ENCODE peak calls at places on chromosomes 13 and 19, in four cellular contexts. K is HFF-Myc, G is left lung, R is retinal pigment epithelial cell. X is an unnamed sample.

GRCh38 chr19:48921721-48922500 is 11.6 kb upstream of the DHDH start:
- DNase-seq in R (no peak), G (no peak), K (no peak), X (no peak)

GRCh38 chr19:7919681-7920519 is at the start of gene SNAPC2:
- DNase-seq in R (peak; percentile 49), K (peak; percentile 72), G (peak; percentile 97), X (no peak)

GRCh38 chr13:32881074-32881791 is 135.0 kb upstream of the KL start:
- DNase-seq in R (no peak), K (no peak), G (no peak), X (no peak)

GRCh38 chr13:24725379-24725778 is 38.6 kb upstream of the RNF17 start:
- DNase-seq in K (no peak), G (no peak), R (no peak), X (no peak)

GRCh38 chr19:6739884-6740588 is 556 bp downstream of the TRIP10 start:
- DNase-seq in R (no peak), K (no peak), G (peak; percentile 85), X (no peak)

GRCh38 chr19:55398200-55398947 is 9.2 kb downstream of the UBE2S start:
- DNase-seq in G (no peak), R (no peak), K (no peak), X (no peak)

GRCh38 chr19:55210120-55210493 is 806 bp upstream of the PTPRH start:
- DNase-seq in R (peak; percentile 91), G (no peak), K (peak; percentile 90), X (peak; percentile 82)

GRCh38 chr19:52188822-52189744 is 769 bp upstream of the PPP2R1A start:
- DNase-seq in G (peak; percentile 99), R (no peak), K (no peak), X (no peak)

DNA sequence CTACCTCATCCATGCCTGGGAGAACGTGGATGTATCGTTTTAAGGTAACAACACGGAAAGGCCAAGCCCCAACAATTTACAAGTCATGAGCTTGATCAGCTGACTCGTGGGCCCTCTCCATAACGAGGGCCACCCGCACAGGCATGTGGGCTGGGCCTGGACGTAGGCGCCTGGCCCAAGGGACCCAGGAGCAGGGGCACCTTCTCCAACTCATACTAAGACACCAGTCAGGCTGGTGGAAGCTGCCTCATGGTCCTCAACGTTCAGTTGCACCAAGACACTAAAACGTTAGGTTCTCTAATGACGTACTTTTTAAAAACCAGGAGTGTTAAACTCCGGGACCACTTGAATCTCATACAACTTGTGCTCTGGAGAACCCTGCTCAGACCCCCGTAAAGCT is 21.8 kb upstream of the EIF3G start:
- DNase-seq in G (no peak), R (no peak), K (no peak), X (no peak)
- H3K4me3 ChIP-seq in G (no peak overlapping the region), R (no peak overlapping the region), K (no peak overlapping the region), X (no peak overlapping the region)

DNA sequence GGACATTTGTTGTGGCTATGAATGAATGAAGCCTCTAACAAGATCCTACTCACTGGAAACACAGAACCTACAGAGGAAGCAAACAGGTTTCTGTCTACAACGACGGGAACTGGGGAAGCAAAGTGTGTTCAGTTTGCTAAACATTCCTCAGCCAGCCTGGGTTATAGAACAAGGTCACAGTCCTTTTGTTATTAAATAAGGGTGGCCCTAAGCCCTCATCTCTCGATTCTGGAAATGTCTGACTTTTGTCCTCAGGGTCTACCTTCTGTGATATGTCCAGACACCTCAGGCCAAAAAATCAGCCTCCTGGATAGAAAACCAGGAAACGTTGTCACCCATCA is 64.6 kb upstream of the ARHGEF7 start:
- DNase-seq in R (no peak), K (no peak), G (no peak), X (no peak)
- TF ChIP-seq CTCF in R (no peak), K (no peak), G (peak; percentile 4), X (no peak)

GRCh38 chr19:3060852-3061182 is 1.5 kb downstream of the TLE5 start:
- DNase-seq in K (no peak), G (no peak), R (no peak), X (no peak)

GRCh38 chr19:3059653-3060052 is 2.6 kb downstream of the TLE5 start:
- DNase-seq in G (no peak), K (no peak), R (no peak), X (no peak)

GRCh38 chr19:3061214-3062161 is 807 bp downstream of the TLE5 start:
- DNase-seq in K (no peak), R (no peak), G (peak; percentile 83), X (no peak)

GRCh38 chr19:3064011-3064330 is 1.7 kb upstream of the TLE5 start:
- DNase-seq in G (no peak), K (no peak), R (no peak), X (no peak)

GRCh38 chr19:3062165-3063105 is at the start of gene TLE5:
- DNase-seq in K (no peak), G (peak; percentile 88), R (no peak), X (no peak)
- H3K4me3 ChIP-seq in K (peak within 1 kb of the TSS; percentile 82), G (peak within 1 kb of the TSS; percentile 69), R (peak within 1 kb of the TSS; percentile 76), X (peak within 1 kb of the TSS; percentile 87)

GRCh38 chr19:41263850-41264580 is at the start of gene HNRNPUL1:
- DNase-seq in K (peak; percentile 100), R (peak; percentile 100), G (peak; percentile 95), X (peak; percentile 100)
- TF ChIP-seq CTCF in K (no peak), R (peak; percentile 38), G (no peak), X (peak; percentile 42)

DNA sequence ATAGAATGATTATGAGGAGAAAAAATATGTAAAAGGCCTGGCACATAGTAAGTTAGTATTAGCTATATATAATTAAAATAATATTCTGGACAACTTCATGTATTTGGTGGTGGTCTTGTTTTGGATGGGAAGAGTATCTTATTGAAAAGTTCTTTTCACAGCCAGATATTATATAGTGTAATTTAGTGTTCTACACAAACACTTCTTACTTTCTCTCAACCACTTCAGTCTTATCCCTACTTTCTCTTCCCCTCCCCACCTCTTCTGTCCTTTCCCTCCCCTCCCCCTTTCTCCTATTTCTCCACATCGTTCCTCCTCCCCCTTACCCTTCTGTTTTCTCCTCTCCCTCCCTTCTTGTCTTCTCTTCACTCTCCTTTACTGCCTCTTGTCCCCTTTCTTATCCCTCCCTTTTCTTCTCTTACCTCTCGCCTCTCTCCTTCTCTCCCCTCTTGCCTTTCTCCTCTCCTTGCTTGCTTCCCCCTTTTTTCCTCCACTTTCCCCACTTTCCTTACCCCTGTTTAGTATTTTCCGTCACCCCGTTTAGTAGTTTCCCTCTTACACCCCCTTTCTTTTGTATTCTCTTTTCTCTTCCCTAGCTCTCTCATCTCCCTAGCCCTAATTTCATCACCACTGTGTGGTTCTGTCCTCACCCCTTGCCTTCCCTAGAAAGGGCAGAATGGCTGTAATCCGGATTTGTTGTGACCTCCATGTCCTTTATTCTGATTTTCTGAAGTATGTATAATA is 107.2 kb upstream of the MLNR start:
- DNase-seq in R (no peak), G (no peak), K (no peak), X (no peak)
- H3K4me3 ChIP-seq in R (peak overlapping the region; percentile 9), G (no peak overlapping the region), K (peak overlapping the region; percentile 40), X (peak overlapping the region; percentile 36)